ENCODE peak calls at places on chromosomes 12 and 14, in six cellular contexts. J is SK-N-MC; D is lower lobe of right lung; V is CD8-positive, alpha-beta T cell; Z is cardiac fibroblast; K is mucosa of descending colon. W is an unnamed sample.
A peak's percentile ranks its signal among the peaks of the same experiment; 100 is the strongest.

GRCh38 chr14:80621701-80622100 is 319.8 kb downstream of the CEP128 start:
- DNase-seq in J (no peak), D (no peak), V (no peak), Z (peak; percentile 88), K (no peak), W (no peak)

GRCh38 chr14:74922752-74923401 is at the start of gene RPS6KL1:
- DNase-seq in J (no peak), D (peak; percentile 88), V (peak; percentile 66), Z (peak; percentile 83), K (peak; percentile 90), W (no peak)

GRCh38 chr12:119375170-119375569 is 40.6 kb downstream of the CCDC60 start:
- DNase-seq in J (no peak), D (no peak), V (no peak), Z (no peak), K (no peak), W (no peak)

GRCh38 chr14:93085916-93086315 is 29.8 kb downstream of the ITPK1 start:
- DNase-seq in J (peak; percentile 39), D (no peak), V (no peak), Z (no peak), K (no peak), W (no peak)

GRCh38 chr14:64112859-64113258 is 181.3 kb downstream of the ESR2 start:
- DNase-seq in J (no peak), D (no peak), V (no peak), Z (no peak), K (peak; percentile 70), W (no peak)

GRCh38 chr12:83850531-83850930 is 1062.1 kb downstream of the SLC6A15 start:
- DNase-seq in J (no peak), D (no peak), V (no peak), Z (no peak), K (no peak), W (no peak)

GRCh38 chr14:26761532-26761931 is 163.7 kb upstream of the NOVA1 start:
- DNase-seq in J (no peak), D (no peak), V (no peak), Z (no peak), K (no peak), W (no peak)

GRCh38 chr12:29309320-29309902 is 71.6 kb downstream of the ERGIC2 start:
- DNase-seq in J (peak; percentile 10), D (no peak), V (no peak), Z (peak; percentile 57), K (no peak), W (no peak)

GRCh38 chr14:25132734-25133422 is 82.9 kb upstream of the STXBP6 start:
- DNase-seq in J (no peak), D (peak; percentile 66), V (peak; percentile 29), Z (peak; percentile 69), K (peak; percentile 64), W (peak; percentile 22)

GRCh38 chr14:105315211-105315721 is 718 bp downstream of the PACS2 start:
- DNase-seq in J (no peak), D (peak; percentile 65), V (peak; percentile 67), Z (no peak), K (peak; percentile 72), W (no peak)

DNA sequence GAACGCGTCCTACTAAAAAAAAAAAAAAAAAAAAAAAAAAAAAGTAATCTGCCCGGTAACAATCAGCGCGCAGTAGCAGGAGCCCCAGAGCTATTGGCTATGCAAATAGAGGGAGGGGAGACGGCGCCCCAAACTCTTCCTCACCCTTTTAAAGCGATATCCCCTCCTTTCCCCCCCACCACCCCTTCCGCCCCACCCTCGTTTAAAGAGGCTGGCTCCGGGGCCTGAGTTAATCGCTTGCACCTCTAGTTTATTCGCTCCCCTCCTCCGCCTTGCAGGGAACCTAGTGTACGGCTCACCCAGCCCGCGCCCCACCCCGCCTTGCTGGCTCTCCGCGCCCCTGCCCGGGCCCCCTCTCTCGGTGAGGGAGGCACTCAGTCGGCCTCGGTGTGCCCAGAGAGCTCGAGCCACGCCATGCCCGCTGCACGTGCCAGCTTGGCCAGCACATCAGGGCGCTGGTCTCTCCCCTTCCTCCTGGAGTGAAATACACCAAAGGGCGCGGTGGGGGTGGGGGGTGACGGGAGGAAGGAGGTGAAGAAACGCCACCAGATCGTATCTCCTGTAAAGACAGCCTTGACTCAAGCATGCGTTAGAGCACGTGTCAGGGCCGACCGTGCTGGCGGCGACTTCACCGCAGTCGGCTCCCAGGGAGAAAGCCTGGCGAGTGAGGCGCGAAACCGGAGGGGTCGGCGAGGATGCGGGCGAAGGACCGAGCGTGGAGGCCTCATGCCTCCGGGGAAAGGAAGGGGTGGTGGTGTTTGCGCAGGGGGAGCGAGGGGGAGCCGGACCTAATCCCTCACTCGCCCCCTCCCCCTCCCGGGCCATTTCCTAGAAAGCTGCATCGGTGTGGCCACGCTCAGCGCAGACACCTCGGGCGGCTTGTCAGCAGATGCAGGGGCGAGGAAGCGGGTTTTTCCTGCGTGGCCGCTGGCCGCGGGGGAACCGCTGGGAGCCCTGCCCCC is 1.3 kb upstream of the CCND2 start:
- DNase-seq in J (no peak), D (peak; percentile 83), V (peak; percentile 83), Z (peak; percentile 67), K (peak; percentile 87), W (peak; percentile 67)
- H3K4me3 ChIP-seq in J (peak overlapping the region; percentile 97), D (peak overlapping the region; percentile 77), V (peak overlapping the region; percentile 91), Z (peak overlapping the region; percentile 19), K (no peak overlapping the region), W (peak overlapping the region; percentile 100)

DNA sequence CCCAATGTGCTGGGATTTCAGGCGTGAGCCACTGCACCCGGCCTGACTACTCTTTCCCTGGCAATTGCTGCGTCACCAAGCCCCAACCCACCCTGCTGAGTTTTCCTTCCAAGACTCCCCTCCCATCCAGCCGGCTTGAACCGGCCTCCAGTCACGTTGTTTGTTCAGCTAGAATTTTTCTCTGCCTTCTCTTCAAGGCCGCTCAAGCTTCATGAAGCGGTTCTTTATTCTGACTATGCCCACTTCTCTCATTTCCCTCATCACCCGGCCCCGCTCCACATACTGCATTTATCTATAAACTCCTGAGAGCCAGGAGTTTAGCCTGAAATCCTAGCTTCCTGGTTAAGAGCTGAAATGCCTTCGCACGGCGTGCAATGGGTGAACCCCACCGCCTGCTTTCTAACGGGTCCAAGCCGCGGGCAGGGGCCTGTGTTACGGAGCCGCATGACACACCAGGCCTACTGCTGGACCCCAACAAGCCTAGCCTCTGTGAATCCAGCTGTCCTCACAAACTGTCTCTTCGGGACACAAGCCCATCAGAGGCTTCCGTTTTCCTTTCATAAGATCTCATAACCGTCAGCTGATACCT is 999 bp upstream of the DCAF4 start:
- DNase-seq in J (no peak), D (no peak), V (no peak), Z (no peak), K (no peak), W (no peak)
- H3K4me3 ChIP-seq in J (no peak overlapping the region), D (peak overlapping the region; percentile 96), V (peak overlapping the region; percentile 79), Z (no peak overlapping the region), K (no peak overlapping the region), W (peak overlapping the region; percentile 89)

GRCh38 chr12:57693317-57693658 is 644 bp upstream of the OS9 start:
- DNase-seq in J (no peak), D (no peak), V (peak; percentile 8), Z (no peak), K (no peak), W (no peak)
- H3K4me3 ChIP-seq in J (peak overlapping the region; percentile 64), D (peak overlapping the region; percentile 93), V (peak overlapping the region; percentile 18), Z (peak overlapping the region; percentile 5), K (no peak overlapping the region), W (peak overlapping the region; percentile 3)

GRCh38 chr12:47736877-47737676 is 11.8 kb upstream of the ENDOU start:
- DNase-seq in J (no peak), D (peak; percentile 91), V (no peak), Z (peak; percentile 75), K (peak; percentile 70), W (peak; percentile 45)
- H3K4me3 ChIP-seq in J (no peak overlapping the region), D (peak overlapping the region; percentile 1), V (no peak overlapping the region), Z (no peak overlapping the region), K (no peak overlapping the region), W (no peak overlapping the region)

W was measured in skeletal muscle cell.